ENCODE peak calls at places on chromosomes 2 and 18, in eight cellular contexts. Q is vagina, I is astrocyte of the spinal cord, K is suprapubic skin, C is adrenal gland, R is cardiac muscle cell, E is Panc1, Y is K562. A is an unnamed sample.

GRCh38 chr2:162242586-162243304 is 500 bp downstream of the FAP start:
- DNase-seq in Q (no peak), I (peak), K (no peak), C (no peak), R (peak), E (no peak), Y (no peak), A (no peak)

GRCh38 chr2:108417254-108417653 is 31.8 kb upstream of the GCC2 start:
- DNase-seq in Q (no peak), I (no peak), K (no peak), C (no peak), R (no peak), E (no peak), Y (peak), A (no peak)

GRCh38 chr2:19812166-19812565 is 89.6 kb downstream of the TTC32 start:
- DNase-seq in Q (no peak), I (peak), K (no peak), C (no peak), R (no peak), E (no peak), Y (no peak), A (no peak)

GRCh38 chr2:24359701-24360049 is 661 bp downstream of the ITSN2 start:
- DNase-seq in Q (no peak), I (peak), K (peak), C (peak), R (no peak), E (no peak), Y (no peak), A (no peak)

GRCh38 chr2:45009303-45009927 is at the start of gene SIX2:
- DNase-seq in Q (no peak), I (peak), K (peak), C (peak), R (peak), E (no peak), Y (peak), A (peak)

GRCh38 chr2:180983468-180984388 is 3.3 kb downstream of the UBE2E3 start:
- DNase-seq in Q (no peak), I (peak), K (no peak), C (no peak), R (peak), E (no peak), Y (peak), A (no peak)

GRCh38 chr2:164621761-164622105 is 451 bp upstream of the GRB14 start:
- DNase-seq in Q (no peak), I (no peak), K (no peak), C (no peak), R (no peak), E (no peak), Y (no peak), A (no peak)

GRCh38 chr2:188326669-188327301 is 35.1 kb downstream of the GULP1 start:
- DNase-seq in Q (no peak), I (peak), K (no peak), C (no peak), R (peak), E (no peak), Y (peak), A (no peak)

GRCh38 chr2:9780368-9781130 is 62.7 kb upstream of the TAF1B start:
- DNase-seq in Q (no peak), I (no peak), K (no peak), C (no peak), R (peak), E (no peak), Y (no peak), A (no peak)

GRCh38 chr2:8244634-8245033 is 437.2 kb upstream of the ID2 start:
- DNase-seq in Q (no peak), I (no peak), K (no peak), C (no peak), R (no peak), E (no peak), Y (no peak), A (no peak)

GRCh38 chr2:137467246-137467862 is 496.9 kb upstream of the HNMT start:
- DNase-seq in Q (no peak), I (peak), K (no peak), C (peak), R (peak), E (peak), Y (peak), A (peak)

GRCh38 chr2:221389909-221390308 is 182.2 kb downstream of the EPHA4 start:
- DNase-seq in Q (no peak), I (no peak), K (no peak), C (no peak), R (no peak), E (no peak), Y (no peak), A (no peak)

GRCh38 chr18:37563810-37564511 is 1.6 kb downstream of the CELF4 start:
- DNase-seq in Q (no peak), I (no peak), K (no peak), C (no peak), R (no peak), E (no peak), Y (no peak), A (no peak)

GRCh38 chr18:286515-287310 is 18.9 kb upstream of the THOC1 start:
- DNase-seq in Q (no peak), I (peak), K (no peak), C (no peak), R (peak), E (no peak), Y (no peak), A (no peak)

GRCh38 chr2:173134703-173135102 is 59.1 kb downstream of the MAP3K20 start:
- DNase-seq in Q (no peak), I (no peak), K (no peak), C (peak), R (peak), E (no peak), Y (no peak), A (no peak)

GRCh38 chr2:176613358-176614032 is 344.3 kb downstream of the MTX2 start:
- DNase-seq in Q (no peak), I (peak), K (no peak), C (no peak), R (peak), E (no peak), Y (no peak), A (peak)

GRCh38 chr18:54973046-54973445 is 13.8 kb upstream of the CCDC68 start:
- DNase-seq in Q (no peak), I (no peak), K (no peak), C (no peak), R (no peak), E (no peak), Y (no peak), A (no peak)

GRCh38 chr2:62014102-62014501 is 108.6 kb downstream of the COMMD1 start:
- DNase-seq in Q (no peak), I (peak), K (no peak), C (peak), R (peak), E (no peak), Y (no peak), A (peak)

GRCh38 chr18:49251451-49251850 is 209.0 kb downstream of the DYM start:
- DNase-seq in Q (no peak), I (no peak), K (no peak), C (no peak), R (no peak), E (no peak), Y (no peak), A (no peak)

GRCh38 chr2:10966741-10967140 is 55.0 kb downstream of the KCNF1 start:
- DNase-seq in Q (no peak), I (no peak), K (no peak), C (no peak), R (no peak), E (no peak), Y (no peak), A (no peak)

GRCh38 chr2:200962821-200963128 is 685 bp downstream of the ORC2 start:
- DNase-seq in Q (no peak), I (no peak), K (no peak), C (no peak), R (no peak), E (no peak), Y (no peak), A (no peak)

GRCh38 chr2:25115902-25116301 is 52.5 kb downstream of the POMC start:
- DNase-seq in Q (no peak), I (peak), K (no peak), C (no peak), R (peak), E (no peak), Y (no peak), A (no peak)

GRCh38 chr2:197514754-197515153 is 1.1 kb upstream of the MOB4 start:
- DNase-seq in Q (no peak), I (no peak), K (no peak), C (no peak), R (no peak), E (no peak), Y (no peak), A (no peak)

GRCh38 chr2:204353823-204354222 is 191.5 kb upstream of the PARD3B start:
- DNase-seq in Q (no peak), I (no peak), K (no peak), C (no peak), R (peak), E (no peak), Y (no peak), A (no peak)

GRCh38 chr18:24726727-24727539 is 266.5 kb downstream of the HRH4 start:
- DNase-seq in Q (no peak), I (peak), K (peak), C (peak), R (peak), E (peak), Y (peak), A (peak)

GRCh38 chr18:5237083-5237722 is 40.1 kb upstream of the AKAIN1 start:
- DNase-seq in Q (no peak), I (no peak), K (no peak), C (no peak), R (peak), E (peak), Y (peak), A (peak)

GRCh38 chr2:86807462-86808275 is 17.0 kb upstream of the CD8A start:
- DNase-seq in Q (no peak), I (peak), K (no peak), C (peak), R (peak), E (no peak), Y (no peak), A (no peak)

GRCh38 chr2:37782721-37783438 is 111.4 kb upstream of the CDC42EP3 start:
- DNase-seq in Q (no peak), I (no peak), K (no peak), C (no peak), R (no peak), E (no peak), Y (no peak), A (no peak)

GRCh38 chr2:68466778-68467076 is 367 bp downstream of the FBXO48 start:
- DNase-seq in Q (no peak), I (no peak), K (no peak), C (no peak), R (no peak), E (no peak), Y (peak), A (no peak)

GRCh38 chr2:19361325-19361990 is 3.0 kb upstream of the OSR1 start:
- DNase-seq in Q (no peak), I (peak), K (peak), C (peak), R (peak), E (no peak), Y (no peak), A (no peak)

GRCh38 chr2:72886505-72887031 is 640 bp upstream of the SPR start:
- DNase-seq in Q (no peak), I (no peak), K (no peak), C (no peak), R (no peak), E (no peak), Y (no peak), A (no peak)

GRCh38 chr18:78994000-78994399 is 14.4 kb downstream of the SALL3 start:
- DNase-seq in Q (no peak), I (no peak), K (no peak), C (no peak), R (no peak), E (no peak), Y (no peak), A (no peak)

GRCh38 chr18:6054443-6054842 is 159.1 kb upstream of the TMEM200C start:
- DNase-seq in Q (no peak), I (no peak), K (no peak), C (no peak), R (no peak), E (no peak), Y (no peak), A (no peak)

GRCh38 chr18:55934801-55935200 is 346.8 kb upstream of the TCF4 start:
- DNase-seq in Q (no peak), I (no peak), K (no peak), C (no peak), R (no peak), E (no peak), Y (no peak), A (no peak)

GRCh38 chr2:29518988-29519925 is 402.1 kb downstream of the ALK start:
- DNase-seq in Q (no peak), I (peak), K (no peak), C (peak), R (peak), E (no peak), Y (no peak), A (no peak)

GRCh38 chr2:146312899-146313298 is 1531.9 kb upstream of the ACVR2A start:
- DNase-seq in Q (no peak), I (peak), K (no peak), C (no peak), R (peak), E (no peak), Y (no peak), A (no peak)
- TF ChIP-seq CTCF in Q (no peak), I (peak), K (no peak), C (no peak), R (peak), E (peak), Y (no peak), A (peak)

DNA sequence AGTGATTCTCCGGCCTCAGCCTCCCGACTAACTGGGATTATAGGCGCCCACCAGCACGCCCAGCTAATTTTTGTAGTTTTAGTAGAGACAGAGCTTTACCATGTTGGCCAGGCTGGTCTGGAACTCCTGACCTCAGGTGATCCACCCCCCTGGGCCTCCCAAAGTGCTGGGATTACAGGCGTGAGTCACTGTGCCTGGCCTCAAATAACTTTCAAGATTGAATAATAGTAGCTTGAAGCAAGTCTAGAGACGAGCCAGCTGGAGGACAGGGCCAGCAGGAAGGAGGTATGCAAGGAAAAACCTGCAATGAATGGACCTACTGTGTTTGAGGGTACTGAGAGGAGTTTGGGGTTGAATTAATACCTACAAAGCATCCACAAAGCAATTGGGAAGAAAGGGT is 87.5 kb downstream of the MSH2 start:
- DNase-seq in Q (no peak), I (no peak), K (no peak), C (no peak), R (no peak), E (no peak), Y (no peak), A (no peak)
- H3K4me3 ChIP-seq in Q (no peak), I (no peak), K (no peak), C (no peak), R (no peak), E (no peak), Y (no peak), A (no peak)

GRCh38 chr2:88114821-88115220 is 13.0 kb downstream of the FABP1 start:
- DNase-seq in Q (no peak), I (no peak), K (no peak), C (no peak), R (no peak), E (no peak), Y (no peak), A (no peak)
- TF ChIP-seq CTCF in Q (no peak), I (no peak), K (no peak), C (no peak), R (no peak), E (no peak), Y (no peak), A (no peak)

GRCh38 chr18:36382151-36382550 is 84.6 kb downstream of the FHOD3 start:
- DNase-seq in Q (no peak), I (no peak), K (no peak), C (no peak), R (no peak), E (no peak), Y (no peak), A (no peak)

GRCh38 chr18:36378194-36378593 is 80.7 kb downstream of the FHOD3 start:
- DNase-seq in Q (no peak), I (no peak), K (no peak), C (no peak), R (no peak), E (no peak), Y (no peak), A (no peak)

GRCh38 chr18:36379426-36379984 is 82.0 kb downstream of the FHOD3 start:
- DNase-seq in Q (no peak), I (no peak), K (no peak), C (no peak), R (no peak), E (no peak), Y (no peak), A (no peak)

GRCh38 chr18:36381075-36381474 is 83.6 kb downstream of the FHOD3 start:
- DNase-seq in Q (no peak), I (peak), K (no peak), C (no peak), R (no peak), E (no peak), Y (no peak), A (no peak)

DNA sequence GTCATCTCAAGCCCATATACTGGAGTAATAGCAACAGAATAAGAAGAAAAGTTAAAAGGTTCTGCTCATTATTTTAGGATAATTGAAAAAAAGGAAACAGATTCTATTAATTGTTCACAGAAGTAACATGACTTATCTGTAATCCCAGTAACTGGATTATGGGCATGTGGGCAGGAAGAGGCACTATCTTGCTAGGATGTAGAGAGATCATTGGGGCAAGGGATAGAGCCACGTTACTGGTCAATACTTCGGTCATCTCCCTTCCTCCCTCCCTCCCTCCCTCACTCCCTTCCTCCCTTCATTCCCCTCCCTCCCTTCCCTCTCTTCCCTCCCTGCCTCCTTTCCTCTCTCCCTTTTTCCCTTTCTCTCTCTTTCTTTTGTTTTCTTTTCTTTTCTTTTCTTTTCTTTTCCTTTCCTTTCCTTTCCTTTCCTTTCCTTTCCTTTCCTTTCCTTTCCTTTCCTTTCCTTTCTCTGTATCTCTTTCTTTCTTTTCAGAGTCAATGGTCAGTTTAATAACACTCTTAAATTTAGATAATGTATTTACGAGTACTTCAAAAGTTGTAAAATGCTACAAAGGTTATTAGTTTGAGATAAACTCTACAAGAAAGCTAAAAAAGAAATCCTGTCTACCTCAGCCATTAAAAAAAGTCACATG is 82.8 kb downstream of the FHOD3 start:
- DNase-seq in Q (no peak), I (no peak), K (no peak), C (no peak), R (no peak), E (no peak), Y (no peak), A (no peak)
- H3K4me3 ChIP-seq in Q (no peak), I (no peak), K (no peak), C (no peak), R (no peak), E (no peak), Y (no peak), A (no peak)

GRCh38 chr2:153622285-153622684 is 143.7 kb upstream of the RPRM start:
- DNase-seq in Q (no peak), I (no peak), K (no peak), C (no peak), R (no peak), E (no peak), Y (no peak), A (no peak)
- TF ChIP-seq CTCF in Q (no peak), I (no peak), K (no peak), C (no peak), R (no peak), E (peak), Y (no peak), A (peak)

GRCh38 chr2:100161940-100162620 is 19.7 kb upstream of the AFF3 start:
- DNase-seq in Q (no peak), I (no peak), K (no peak), C (no peak), R (no peak), E (no peak), Y (no peak), A (no peak)

GRCh38 chr2:100163605-100164004 is 21.2 kb upstream of the AFF3 start:
- DNase-seq in Q (no peak), I (no peak), K (no peak), C (no peak), R (no peak), E (no peak), Y (no peak), A (no peak)

GRCh38 chr2:100160396-100160795 is 18.0 kb upstream of the AFF3 start:
- DNase-seq in Q (no peak), I (no peak), K (no peak), C (no peak), R (no peak), E (no peak), Y (no peak), A (no peak)
- H3K4me3 ChIP-seq in Q (no peak), I (no peak), K (no peak), C (no peak), R (no peak), E (no peak), Y (no peak), A (no peak)

DNA sequence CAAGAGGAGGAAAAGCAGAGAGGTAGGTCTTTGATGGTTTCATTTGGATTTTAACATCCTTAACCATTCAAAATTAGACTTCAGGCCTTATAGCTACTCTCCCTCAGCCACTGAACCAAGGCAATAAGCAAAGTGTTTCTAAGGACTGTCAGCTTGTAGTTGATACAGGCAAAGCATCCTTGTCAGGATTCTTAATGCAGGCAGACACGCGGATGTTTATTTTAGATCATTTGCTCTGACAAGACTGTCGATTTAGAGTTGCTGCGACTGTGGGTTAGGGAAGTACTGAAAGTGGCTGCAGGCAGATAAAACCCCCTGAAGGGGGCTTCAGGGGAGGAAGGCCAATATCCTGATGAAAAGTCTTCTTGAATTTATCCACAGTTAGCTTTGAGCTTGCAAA is 46.6 kb downstream of the CDH20 start:
- DNase-seq in Q (no peak), I (no peak), K (no peak), C (no peak), R (no peak), E (no peak), Y (no peak), A (no peak)
- TF ChIP-seq CTCF in Q (no peak), I (no peak), K (no peak), C (no peak), R (no peak), E (no peak), Y (no peak), A (no peak)

GRCh38 chr2:232465061-232465460 is 9.1 kb downstream of the ALPI start:
- DNase-seq in Q (no peak), I (no peak), K (no peak), C (no peak), R (no peak), E (no peak), Y (no peak), A (no peak)
- H3K4me3 ChIP-seq in Q (no peak), I (no peak), K (no peak), C (no peak), R (no peak), E (no peak), Y (no peak), A (no peak)

GRCh38 chr18:31830686-31831085 is 70.0 kb upstream of the SLC25A52 start:
- DNase-seq in Q (no peak), I (no peak), K (no peak), C (no peak), R (no peak), E (no peak), Y (no peak), A (no peak)
- TF ChIP-seq CTCF in Q (no peak), I (no peak), K (no peak), C (no peak), R (no peak), E (no peak), Y (no peak), A (no peak)

GRCh38 chr2:227870710-227871374 is 589 bp upstream of the DAW1 start:
- DNase-seq in Q (no peak), I (peak), K (no peak), C (no peak), R (peak), E (no peak), Y (no peak), A (no peak)
- H3K4me3 ChIP-seq in Q (peak), I (peak), K (peak), C (peak), R (peak), E (peak), Y (no peak), A (no peak)